ENCODE peak calls at places on chromosome 21, in five cellular contexts. One of them, this sample, is unnamed.

GRCh38 chr21:32604484-32604883 is 7.7 kb downstream of the CFAP298 start:
- DNase-seq in endothelial cell of umbilical vein: no peak
- DNase-seq in mammary epithelial cell: no peak
- DNase-seq in astrocyte: no peak
- DNase-seq in heart left ventricle: no peak
- DNase-seq in this sample: no peak

GRCh38 chr21:33478858-33479678 is 706 bp downstream of the TMEM50B start:
- DNase-seq in endothelial cell of umbilical vein: peak; percentile 48
- DNase-seq in mammary epithelial cell: peak; percentile 33
- DNase-seq in astrocyte: peak; percentile 8
- DNase-seq in heart left ventricle: peak; percentile 73
- DNase-seq in this sample: peak; percentile 69

GRCh38 chr21:27515676-27516075 is 548.8 kb upstream of the ADAMTS5 start:
- DNase-seq in endothelial cell of umbilical vein: no peak
- DNase-seq in mammary epithelial cell: no peak
- DNase-seq in astrocyte: no peak
- DNase-seq in heart left ventricle: no peak
- DNase-seq in this sample: no peak

GRCh38 chr21:36430841-36431240 is 45.6 kb downstream of the CHAF1B start:
- DNase-seq in endothelial cell of umbilical vein: peak; percentile 73
- DNase-seq in mammary epithelial cell: peak; percentile 13
- DNase-seq in astrocyte: peak; percentile 65
- DNase-seq in heart left ventricle: no peak
- DNase-seq in this sample: no peak

GRCh38 chr21:46115441-46116188 is 17.7 kb downstream of the COL6A2 start:
- DNase-seq in endothelial cell of umbilical vein: no peak
- DNase-seq in mammary epithelial cell: no peak
- DNase-seq in astrocyte: no peak
- DNase-seq in heart left ventricle: peak; percentile 61
- DNase-seq in this sample: peak; percentile 28

GRCh38 chr21:36330904-36331303 is 10.9 kb downstream of the MORC3 start:
- DNase-seq in endothelial cell of umbilical vein: peak; percentile 64
- DNase-seq in mammary epithelial cell: peak; percentile 36
- DNase-seq in astrocyte: peak; percentile 30
- DNase-seq in heart left ventricle: no peak
- DNase-seq in this sample: no peak

GRCh38 chr21:46142581-46143473 is 12.6 kb downstream of the FTCD start:
- DNase-seq in endothelial cell of umbilical vein: no peak
- DNase-seq in mammary epithelial cell: no peak
- DNase-seq in astrocyte: no peak
- DNase-seq in heart left ventricle: peak; percentile 31
- DNase-seq in this sample: no peak

GRCh38 chr21:33334824-33335223 is 10.1 kb downstream of the IFNAR1 start:
- DNase-seq in endothelial cell of umbilical vein: no peak
- DNase-seq in mammary epithelial cell: no peak
- DNase-seq in astrocyte: no peak
- DNase-seq in heart left ventricle: no peak
- DNase-seq in this sample: no peak

GRCh38 chr21:27026501-27026900 is 59.6 kb upstream of the ADAMTS5 start:
- DNase-seq in endothelial cell of umbilical vein: no peak
- DNase-seq in mammary epithelial cell: no peak
- DNase-seq in astrocyte: no peak
- DNase-seq in heart left ventricle: no peak
- DNase-seq in this sample: no peak

DNA sequence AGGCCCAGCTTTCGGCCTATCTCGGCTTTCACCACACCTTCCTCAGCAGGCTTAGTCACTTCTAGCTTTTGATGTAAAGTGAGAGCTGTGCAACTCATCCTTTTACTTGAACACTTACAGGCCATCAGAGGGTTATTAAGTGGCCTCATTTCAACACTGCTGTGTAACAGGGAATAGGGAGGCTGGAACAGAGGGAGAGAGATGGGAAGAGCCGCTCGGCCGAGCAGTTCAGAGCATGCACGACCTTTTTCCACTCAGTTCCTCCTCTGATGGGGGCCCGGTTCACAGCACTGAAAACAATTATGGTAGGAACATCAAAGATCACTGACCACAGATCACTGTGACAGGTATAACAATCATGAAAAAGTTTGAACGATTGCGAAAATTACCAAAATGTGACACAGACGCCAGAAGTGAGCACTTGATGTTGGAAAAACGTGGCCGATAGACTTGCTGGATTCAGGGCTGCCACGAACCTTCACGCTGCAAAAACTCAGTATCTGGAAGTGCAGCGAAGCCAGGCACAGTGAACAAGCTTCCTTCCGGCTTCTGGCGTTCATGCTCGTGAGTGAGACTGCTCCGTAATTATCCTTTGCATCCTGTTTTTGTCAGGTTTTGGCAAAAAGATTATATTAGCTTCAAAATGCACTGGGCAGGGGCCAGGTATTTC is 28.6 kb downstream of the AGPAT3 start:
- DNase-seq in endothelial cell of umbilical vein: peak; percentile 88
- DNase-seq in mammary epithelial cell: no peak
- DNase-seq in astrocyte: peak; percentile 21
- DNase-seq in heart left ventricle: peak; percentile 16
- DNase-seq in this sample: no peak
- H3K27ac ChIP-seq in endothelial cell of umbilical vein: peak overlapping the region; percentile 82
- H3K27ac ChIP-seq in mammary epithelial cell: no peak overlapping the region
- H3K27ac ChIP-seq in astrocyte: no peak overlapping the region
- H3K27ac ChIP-seq in heart left ventricle: no peak overlapping the region
- H3K27ac ChIP-seq in this sample: peak overlapping the region; percentile 53

GRCh38 chr21:42527127-42527488 is 13.5 kb downstream of the SLC37A1 start:
- DNase-seq in endothelial cell of umbilical vein: no peak
- DNase-seq in mammary epithelial cell: no peak
- DNase-seq in astrocyte: no peak
- DNase-seq in heart left ventricle: no peak
- DNase-seq in this sample: no peak

GRCh38 chr21:42525676-42526378 is 12.2 kb downstream of the SLC37A1 start:
- DNase-seq in endothelial cell of umbilical vein: no peak
- DNase-seq in mammary epithelial cell: no peak
- DNase-seq in astrocyte: no peak
- DNase-seq in heart left ventricle: no peak
- DNase-seq in this sample: no peak

GRCh38 chr21:42525228-42525604 is 11.6 kb downstream of the SLC37A1 start:
- DNase-seq in endothelial cell of umbilical vein: no peak
- DNase-seq in mammary epithelial cell: peak; percentile 43
- DNase-seq in astrocyte: no peak
- DNase-seq in heart left ventricle: no peak
- DNase-seq in this sample: no peak

GRCh38 chr21:42526379-42526727 is 12.7 kb downstream of the SLC37A1 start:
- DNase-seq in endothelial cell of umbilical vein: no peak
- DNase-seq in mammary epithelial cell: no peak
- DNase-seq in astrocyte: no peak
- DNase-seq in heart left ventricle: peak; percentile 74
- DNase-seq in this sample: no peak

GRCh38 chr21:42527489-42528158 is 14.0 kb downstream of the SLC37A1 start:
- DNase-seq in endothelial cell of umbilical vein: no peak
- DNase-seq in mammary epithelial cell: no peak
- DNase-seq in astrocyte: no peak
- DNase-seq in heart left ventricle: no peak
- DNase-seq in this sample: no peak
- H3K27ac ChIP-seq in endothelial cell of umbilical vein: no peak overlapping the region
- H3K27ac ChIP-seq in mammary epithelial cell: no peak overlapping the region
- H3K27ac ChIP-seq in astrocyte: no peak overlapping the region
- H3K27ac ChIP-seq in heart left ventricle: peak overlapping the region; percentile 74
- H3K27ac ChIP-seq in this sample: peak overlapping the region; percentile 75

DNA sequence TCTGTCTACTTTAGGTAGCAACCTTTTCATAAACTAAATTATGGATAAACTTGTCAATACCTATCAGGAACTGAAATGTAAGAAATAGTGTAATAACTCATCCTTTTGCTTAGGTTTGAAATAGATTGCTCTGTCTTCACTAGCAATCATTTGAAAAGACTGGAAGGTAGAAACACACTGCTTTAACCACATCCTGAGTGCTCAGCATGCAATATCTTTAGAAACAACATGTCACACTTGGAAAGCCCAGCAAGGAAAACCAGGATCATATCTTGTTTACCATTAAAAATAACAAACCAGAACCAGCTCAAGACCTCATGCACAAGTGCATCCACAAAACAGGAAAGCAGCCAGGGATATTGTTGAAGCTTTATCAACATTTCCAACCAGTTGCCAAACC is 3.6 kb downstream of the KCNJ6 start:
- DNase-seq in endothelial cell of umbilical vein: no peak
- DNase-seq in mammary epithelial cell: no peak
- DNase-seq in astrocyte: no peak
- DNase-seq in heart left ventricle: no peak
- DNase-seq in this sample: no peak
- H3K27ac ChIP-seq in endothelial cell of umbilical vein: no peak overlapping the region
- H3K27ac ChIP-seq in mammary epithelial cell: no peak overlapping the region
- H3K27ac ChIP-seq in astrocyte: no peak overlapping the region
- H3K27ac ChIP-seq in heart left ventricle: no peak overlapping the region
- H3K27ac ChIP-seq in this sample: no peak overlapping the region

GRCh38 chr21:45051580-45052434 is 22.6 kb upstream of the ADARB1 start:
- DNase-seq in endothelial cell of umbilical vein: no peak
- DNase-seq in mammary epithelial cell: no peak
- DNase-seq in astrocyte: no peak
- DNase-seq in heart left ventricle: no peak
- DNase-seq in this sample: no peak

GRCh38 chr21:45050361-45050785 is 24.0 kb upstream of the ADARB1 start:
- DNase-seq in endothelial cell of umbilical vein: no peak
- DNase-seq in mammary epithelial cell: no peak
- DNase-seq in astrocyte: no peak
- DNase-seq in heart left ventricle: no peak
- DNase-seq in this sample: no peak

GRCh38 chr21:45048968-45049367 is 25.4 kb upstream of the ADARB1 start:
- DNase-seq in endothelial cell of umbilical vein: no peak
- DNase-seq in mammary epithelial cell: no peak
- DNase-seq in astrocyte: no peak
- DNase-seq in heart left ventricle: no peak
- DNase-seq in this sample: no peak

GRCh38 chr21:45049725-45050359 is 24.5 kb upstream of the ADARB1 start:
- DNase-seq in endothelial cell of umbilical vein: no peak
- DNase-seq in mammary epithelial cell: no peak
- DNase-seq in astrocyte: no peak
- DNase-seq in heart left ventricle: no peak
- DNase-seq in this sample: no peak

GRCh38 chr21:45050786-45051489 is 23.4 kb upstream of the ADARB1 start:
- DNase-seq in endothelial cell of umbilical vein: no peak
- DNase-seq in mammary epithelial cell: no peak
- DNase-seq in astrocyte: peak; percentile 73
- DNase-seq in heart left ventricle: no peak
- DNase-seq in this sample: no peak
- H3K27ac ChIP-seq in endothelial cell of umbilical vein: no peak overlapping the region
- H3K27ac ChIP-seq in mammary epithelial cell: no peak overlapping the region
- H3K27ac ChIP-seq in astrocyte: peak overlapping the region; percentile 62
- H3K27ac ChIP-seq in heart left ventricle: no peak overlapping the region
- H3K27ac ChIP-seq in this sample: peak overlapping the region; percentile 71

GRCh38 chr21:29078884-29079765 is 5.7 kb upstream of the CCT8 start:
- DNase-seq in endothelial cell of umbilical vein: no peak
- DNase-seq in mammary epithelial cell: no peak
- DNase-seq in astrocyte: peak; percentile 14
- DNase-seq in heart left ventricle: no peak
- DNase-seq in this sample: peak; percentile 52
- H3K27ac ChIP-seq in endothelial cell of umbilical vein: no peak overlapping the region
- H3K27ac ChIP-seq in mammary epithelial cell: no peak overlapping the region
- H3K27ac ChIP-seq in astrocyte: no peak overlapping the region
- H3K27ac ChIP-seq in heart left ventricle: no peak overlapping the region
- H3K27ac ChIP-seq in this sample: peak overlapping the region; percentile 50

GRCh38 chr21:39535646-39536437 is 76.9 kb upstream of the B3GALT5 start:
- DNase-seq in endothelial cell of umbilical vein: no peak
- DNase-seq in mammary epithelial cell: no peak
- DNase-seq in astrocyte: no peak
- DNase-seq in heart left ventricle: no peak
- DNase-seq in this sample: no peak

GRCh38 chr21:39533545-39534226 is 79.1 kb upstream of the B3GALT5 start:
- DNase-seq in endothelial cell of umbilical vein: no peak
- DNase-seq in mammary epithelial cell: no peak
- DNase-seq in astrocyte: no peak
- DNase-seq in heart left ventricle: no peak
- DNase-seq in this sample: no peak

GRCh38 chr21:39538453-39539042 is 74.2 kb upstream of the B3GALT5 start:
- DNase-seq in endothelial cell of umbilical vein: no peak
- DNase-seq in mammary epithelial cell: no peak
- DNase-seq in astrocyte: no peak
- DNase-seq in heart left ventricle: no peak
- DNase-seq in this sample: no peak

GRCh38 chr21:39537571-39537970 is 75.2 kb upstream of the B3GALT5 start:
- DNase-seq in endothelial cell of umbilical vein: no peak
- DNase-seq in mammary epithelial cell: no peak
- DNase-seq in astrocyte: no peak
- DNase-seq in heart left ventricle: no peak
- DNase-seq in this sample: no peak

DNA sequence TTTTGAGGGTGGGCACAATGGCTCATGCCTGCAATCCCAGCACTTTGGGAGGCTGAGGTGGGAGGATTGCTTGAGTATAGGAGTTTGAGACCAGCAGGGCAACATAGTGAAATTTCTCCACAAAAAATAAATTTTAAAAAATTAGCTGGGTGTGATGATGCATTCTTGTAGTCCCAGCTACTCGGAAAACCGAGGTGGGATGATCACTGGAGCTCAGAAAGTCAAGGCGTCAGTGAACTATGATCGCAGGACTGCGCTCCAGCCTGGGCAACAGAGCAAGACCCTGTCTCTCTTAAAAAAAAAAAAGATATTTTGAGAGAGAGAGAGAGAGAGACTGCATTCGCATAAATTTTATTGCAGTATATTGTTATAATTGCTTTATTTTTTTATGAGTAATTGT is 75.9 kb upstream of the B3GALT5 start:
- DNase-seq in endothelial cell of umbilical vein: no peak
- DNase-seq in mammary epithelial cell: no peak
- DNase-seq in astrocyte: no peak
- DNase-seq in heart left ventricle: no peak
- DNase-seq in this sample: no peak
- H3K27ac ChIP-seq in endothelial cell of umbilical vein: no peak overlapping the region
- H3K27ac ChIP-seq in mammary epithelial cell: no peak overlapping the region
- H3K27ac ChIP-seq in astrocyte: no peak overlapping the region
- H3K27ac ChIP-seq in heart left ventricle: no peak overlapping the region
- H3K27ac ChIP-seq in this sample: no peak overlapping the region